ENCODE peak calls at places on chromosomes 6 and 20, in eight cellular contexts. Y is activated CD4-positive, alpha-beta T cell treated with anti-CD3 and anti-CD28 coated beads, Interleukin-2, amount 50 U/mL, for 1 hour; J is glomerular endothelial cell; N is small intestine; G is nephron progenitor cell; M is ureter; S is iris pigment epithelial cell; A is activated T-helper 1 cell treated with anti-CD3 and anti-CD28 coated beads, Interleukin-12 subunit alpha, Interleukin-12 subunit beta, Interleukin-2, Interleukin-4 antibody, amounts not matched to agents 30 ng/mL and 10 ng/mL and 1 ng/mL, durations not matched to agents 14 hours and 24 hours and 36 hours. W is an unnamed sample.

GRCh38 chr6:84422380-84422968 is 195.0 kb upstream of the CEP162 start:
- DNase-seq in M (peak; percentile 84), N (no peak), A (no peak), G (peak; percentile 85), S (peak; percentile 66), J (peak; percentile 23), Y (no peak), W (no peak)

GRCh38 chr6:157761331-157761921 is 61.6 kb upstream of the SNX9 start:
- DNase-seq in G (no peak), J (peak; percentile 41), A (peak; percentile 54), N (peak; percentile 37), Y (peak; percentile 39), M (no peak), S (peak; percentile 92), W (no peak)

GRCh38 chr6:12507641-12508040 is 208.9 kb upstream of the PHACTR1 start:
- DNase-seq in J (no peak), N (no peak), G (no peak), M (no peak), S (no peak), A (no peak), Y (no peak), W (no peak)

GRCh38 chr6:166736606-166737005 is 109.6 kb upstream of the RPS6KA2 start:
- DNase-seq in S (peak; percentile 58), Y (no peak), G (no peak), J (peak; percentile 58), N (no peak), M (no peak), A (no peak), W (no peak)

GRCh38 chr6:111663692-111664564 is 58.2 kb upstream of the TRAF3IP2 start:
- DNase-seq in J (no peak), S (peak; percentile 54), A (no peak), N (no peak), Y (no peak), G (peak; percentile 82), M (peak; percentile 59), W (no peak)

GRCh38 chr6:11532097-11532496 is 5.5 kb upstream of the TMEM170B start:
- DNase-seq in G (no peak), A (no peak), Y (no peak), N (no peak), J (no peak), M (no peak), S (no peak), W (no peak)

GRCh38 chr6:63272397-63272796 is 47.4 kb downstream of the LGSN start:
- DNase-seq in S (peak; percentile 34), Y (no peak), G (no peak), N (peak; percentile 10), M (no peak), A (no peak), J (no peak), W (no peak)

GRCh38 chr6:100099189-100100074 is 105.4 kb upstream of the MCHR2 start:
- DNase-seq in A (no peak), J (no peak), G (no peak), Y (no peak), S (peak; percentile 34), M (no peak), N (peak; percentile 14), W (no peak)

GRCh38 chr20:53888510-53888909 is 181.9 kb downstream of the BCAS1 start:
- DNase-seq in G (no peak), J (no peak), A (no peak), S (no peak), N (no peak), M (no peak), Y (no peak), W (no peak)

GRCh38 chr6:35016417-35017221 is 124.5 kb downstream of the TCP11 start:
- DNase-seq in G (no peak), N (no peak), S (peak; percentile 85), J (no peak), A (no peak), Y (no peak), M (no peak), W (no peak)

GRCh38 chr6:138945354-138945753 is 42.7 kb downstream of the REPS1 start:
- DNase-seq in G (peak; percentile 7), S (no peak), J (no peak), Y (no peak), N (no peak), A (no peak), M (no peak), W (no peak)

GRCh38 chr20:49646126-49646525 is 67.6 kb downstream of the B4GALT5 start:
- DNase-seq in M (no peak), S (peak; percentile 91), N (no peak), J (no peak), A (no peak), G (no peak), Y (no peak), W (no peak)

GRCh38 chr6:10763006-10763405 is 15.4 kb downstream of the TMEM14B start:
- DNase-seq in J (no peak), M (no peak), Y (no peak), N (no peak), A (no peak), S (peak; percentile 57), G (no peak), W (no peak)

GRCh38 chr6:6772751-6773150 is 184.2 kb downstream of the LY86 start:
- DNase-seq in G (no peak), A (no peak), M (no peak), Y (no peak), J (no peak), S (no peak), N (no peak), W (no peak)

GRCh38 chr6:7136859-7137334 is 29.1 kb downstream of the RREB1 start:
- DNase-seq in J (no peak), N (no peak), S (no peak), A (no peak), Y (no peak), M (no peak), G (no peak), W (no peak)

GRCh38 chr6:143863754-143864153 is 520 bp upstream of the ZC2HC1B start:
- DNase-seq in J (no peak), G (no peak), S (no peak), A (no peak), Y (no peak), N (no peak), M (no peak), W (no peak)

GRCh38 chr6:46016063-46016608 is 476 bp upstream of the CLIC5 start:
- DNase-seq in N (no peak), A (no peak), G (no peak), M (no peak), S (no peak), Y (no peak), J (no peak), W (no peak)

GRCh38 chr6:99013661-99014458 is 66.1 kb upstream of the FBXL4 start:
- DNase-seq in N (no peak), Y (no peak), G (no peak), M (no peak), A (no peak), S (peak; percentile 67), J (no peak), W (no peak)

GRCh38 chr6:125749112-125749863 is at the start of gene HEY2:
- DNase-seq in N (peak; percentile 89), A (peak; percentile 83), G (peak; percentile 97), Y (peak; percentile 76), J (no peak), S (peak; percentile 88), M (peak; percentile 90), W (peak; percentile 86)

GRCh38 chr6:31834704-31835375 is 7.3 kb downstream of the HSPA1B start:
- DNase-seq in A (peak; percentile 72), M (peak; percentile 89), G (peak; percentile 71), N (peak; percentile 80), J (peak; percentile 64), Y (peak; percentile 83), S (peak; percentile 39), W (peak; percentile 55)